ENCODE peak calls at places on chromosome 14, in seven cellular contexts. E is H1, T is K562, F is HCT116, A is GM12878, R is SK-N-SH, K is HepG2. M is an unnamed sample.

GRCh38 chr14:73240816-73241480 is 3.6 kb downstream of the PAPLN start:
- DNase-seq in A (no peak), T (no peak), F (no peak), E (no peak), K (no peak), R (peak), M (no peak)

GRCh38 chr14:34362625-34363251 is 99.3 kb downstream of the SPTSSA start:
- DNase-seq in F (no peak), A (no peak), T (no peak), K (no peak), R (no peak), E (no peak), M (no peak)

GRCh38 chr14:79745046-79745445 is 466.3 kb downstream of the DIO2 start:
- DNase-seq in F (no peak), R (no peak), K (no peak), T (no peak), A (no peak), E (no peak), M (no peak)

GRCh38 chr14:101126376-101127130 is 223.0 kb upstream of the RTL1 start:
- DNase-seq in R (no peak), A (no peak), K (no peak), F (no peak), E (no peak), T (no peak), M (no peak)

GRCh38 chr14:106883218-106883692 is 1356.9 kb downstream of the TMEM121 start:
- DNase-seq in T (no peak), A (no peak), R (peak), F (no peak), E (no peak), K (peak), M (no peak)

GRCh38 chr14:66395300-66395699 is 90.9 kb upstream of the CCDC196 start:
- DNase-seq in A (no peak), F (no peak), R (no peak), K (no peak), T (no peak), E (no peak), M (no peak)

GRCh38 chr14:23294734-23295561 is 7.7 kb downstream of the PPP1R3E start:
- DNase-seq in E (no peak), R (peak), T (peak), F (no peak), K (peak), A (no peak), M (peak)

GRCh38 chr14:33972522-33973162 is 21.8 kb upstream of the EGLN3 start:
- DNase-seq in A (peak), F (no peak), T (no peak), R (no peak), K (no peak), E (no peak), M (no peak)

GRCh38 chr14:100072783-100073346 is 7.6 kb downstream of the EVL start:
- DNase-seq in F (peak), E (no peak), R (no peak), A (no peak), K (no peak), T (peak), M (no peak)

GRCh38 chr14:104656014-104656714 is 33.3 kb upstream of the INF2 start:
- DNase-seq in F (no peak), R (peak), E (no peak), K (no peak), T (no peak), A (no peak), M (no peak)

GRCh38 chr14:63524537-63525155 is 18.5 kb downstream of the PPP2R5E start:
- DNase-seq in A (peak), F (no peak), E (no peak), T (no peak), K (no peak), R (no peak), M (no peak)

GRCh38 chr14:90968025-90968424 is 92.4 kb downstream of the RPS6KA5 start:
- DNase-seq in E (no peak), F (no peak), A (no peak), R (no peak), T (no peak), K (no peak), M (no peak)

GRCh38 chr14:49860988-49861387 is 8.4 kb upstream of the NEMF start:
- DNase-seq in F (no peak), R (no peak), K (no peak), E (no peak), A (no peak), T (no peak), M (no peak)

GRCh38 chr14:49861581-49861922 is 9.0 kb upstream of the NEMF start:
- DNase-seq in R (peak), T (no peak), F (no peak), A (no peak), K (no peak), E (no peak), M (no peak)

GRCh38 chr14:49865431-49865859 is 12.9 kb upstream of the NEMF start:
- DNase-seq in R (peak), E (no peak), K (peak), A (no peak), T (no peak), F (no peak), M (no peak)

GRCh38 chr14:49861923-49862673 is 9.5 kb upstream of the NEMF start:
- DNase-seq in K (peak), A (no peak), T (peak), E (peak), F (peak), R (peak), M (peak)

GRCh38 chr14:49863483-49864262 is 11.1 kb upstream of the NEMF start:
- DNase-seq in K (no peak), T (peak), R (peak), E (no peak), F (no peak), A (no peak), M (no peak)
- TF ChIP-seq SIN3A in K (no peak), T (no peak), R (no peak), E (no peak), F (peak), A (peak), M (no peak)

GRCh38 chr14:74843653-74844052 is 32.3 kb downstream of the PROX2 start:
- DNase-seq in R (peak), E (no peak), F (no peak), A (no peak), K (no peak), T (no peak), M (no peak)
- TF ChIP-seq CTCF in R (peak), E (no peak), F (no peak), A (no peak), K (no peak), T (no peak), M (no peak)

GRCh38 chr14:97382616-97383226 is 585.5 kb downstream of the VRK1 start:
- DNase-seq in T (no peak), F (no peak), R (no peak), E (no peak), K (no peak), A (peak), M (no peak)
- TF ChIP-seq SIN3A in T (no peak), F (no peak), R (no peak), E (no peak), K (no peak), A (no peak), M (no peak)

GRCh38 chr14:93998871-93999403 is 1.8 kb downstream of the CCDC197 start:
- DNase-seq in K (no peak), T (no peak), R (no peak), F (no peak), A (no peak), E (no peak), M (no peak)

GRCh38 chr14:93997933-93998870 is 1.1 kb downstream of the CCDC197 start:
- DNase-seq in A (no peak), K (no peak), T (no peak), R (no peak), E (no peak), F (no peak), M (no peak)

GRCh38 chr14:94000986-94001385 is 3.9 kb downstream of the CCDC197 start:
- DNase-seq in T (no peak), K (no peak), R (no peak), A (no peak), F (no peak), E (no peak), M (no peak)

GRCh38 chr14:94000267-94000666 is 3.2 kb downstream of the CCDC197 start:
- DNase-seq in T (no peak), E (no peak), F (no peak), K (no peak), R (no peak), A (no peak), M (no peak)

DNA sequence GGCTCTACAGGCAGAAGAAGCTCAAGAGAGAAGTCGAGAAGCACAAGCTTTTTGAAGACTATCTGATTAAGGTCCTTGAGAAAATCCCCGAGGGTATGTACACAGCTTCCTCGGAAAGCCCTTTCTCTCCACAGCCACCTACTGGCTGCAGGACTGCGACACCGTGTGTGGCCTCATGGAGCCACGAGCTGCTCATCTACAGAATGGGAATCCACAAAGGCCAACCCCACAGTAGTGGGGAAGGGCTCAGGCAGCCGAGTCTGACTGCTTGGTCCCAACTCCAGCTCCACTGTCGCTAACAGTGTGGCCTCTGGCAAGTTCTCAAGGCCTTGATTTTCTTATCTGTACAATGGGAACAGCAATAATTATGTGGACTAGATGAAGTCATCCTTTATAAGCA is 2.5 kb downstream of the CCDC197 start:
- DNase-seq in E (no peak), K (no peak), F (no peak), A (no peak), R (no peak), T (no peak), M (no peak)
- TF ChIP-seq CTCF in E (no peak), K (no peak), F (no peak), A (peak), R (no peak), T (no peak), M (no peak)

M was measured in Panc1.